ENCODE peak calls at places on chromosomes 11 and 22, in ten cellular contexts. N is AG04450; M is A549; T is choroid plexus epithelial cell; H is IMR-90; U is CD8-positive, alpha-beta T cell; K is fibroblast of the aortic adventitia; B is fibroblast of lung; W is osteocyte; P is spleen. A is an unnamed sample.

GRCh38 chr11:58513747-58514367 is 6.0 kb upstream of the OR5B21 start:
- DNase-seq in U (no peak), W (no peak), P (no peak), N (peak), B (peak), M (peak), K (peak), T (peak), H (peak), A (no peak)

GRCh38 chr11:45617886-45618601 is 47.4 kb downstream of the CHST1 start:
- DNase-seq in U (no peak), W (peak), N (no peak), T (no peak), K (no peak), M (no peak), P (no peak), H (no peak), B (no peak), A (no peak)

GRCh38 chr11:79708319-79708928 is 267.6 kb upstream of the TENM4 start:
- DNase-seq in K (peak), T (peak), U (no peak), M (peak), W (no peak), H (peak), N (peak), P (no peak), B (peak), A (no peak)

GRCh38 chr11:29093416-29093815 is 923.4 kb downstream of the KCNA4 start:
- DNase-seq in M (peak), P (no peak), U (no peak), T (peak), N (peak), K (peak), B (peak), H (peak), W (no peak), A (no peak)

GRCh38 chr11:23181022-23181807 is 320.9 kb upstream of the CCDC179 start:
- DNase-seq in U (no peak), T (no peak), W (no peak), N (no peak), H (no peak), K (no peak), M (no peak), P (no peak), B (no peak), A (no peak)

GRCh38 chr11:134224710-134225662 is 515 bp downstream of the VPS26B start:
- DNase-seq in P (peak), W (no peak), B (peak), M (peak), T (peak), N (no peak), H (peak), K (no peak), U (peak), A (no peak)

GRCh38 chr11:6414874-6415328 is 4.0 kb downstream of the APBB1 start:
- DNase-seq in U (no peak), M (no peak), P (no peak), W (no peak), K (no peak), N (no peak), B (no peak), H (no peak), T (no peak), A (no peak)

GRCh38 chr11:92340839-92341238 is 116.2 kb downstream of the FAT3 start:
- DNase-seq in M (no peak), U (no peak), T (peak), K (peak), P (no peak), B (no peak), H (peak), W (peak), N (no peak), A (no peak)

GRCh38 chr11:27646051-27646818 is 54.0 kb downstream of the BDNF start:
- DNase-seq in T (no peak), M (no peak), N (no peak), P (no peak), H (peak), B (no peak), U (no peak), K (no peak), W (no peak), A (no peak)

GRCh38 chr22:32204211-32204855 is 540 bp downstream of the RFPL2 start:
- DNase-seq in M (peak), K (peak), P (no peak), U (no peak), N (no peak), B (no peak), T (no peak), W (no peak), H (no peak), A (no peak)

GRCh38 chr11:18608373-18608772 is 8.8 kb downstream of the MISFA start:
- DNase-seq in M (no peak), P (no peak), K (no peak), W (no peak), N (no peak), B (no peak), H (peak), T (peak), U (no peak), A (no peak)

GRCh38 chr22:49962751-49963646 is 2.4 kb downstream of the PIM3 start:
- DNase-seq in H (no peak), W (no peak), M (no peak), B (no peak), T (no peak), K (no peak), P (peak), N (no peak), U (no peak), A (no peak)

GRCh38 chr11:94876645-94877445 is 96.5 kb downstream of the CWC15 start:
- DNase-seq in K (peak), B (peak), T (peak), N (peak), W (peak), H (peak), M (peak), P (no peak), U (peak), A (no peak)

GRCh38 chr11:56531856-56532255 is 11.2 kb downstream of the OR5M11 start:
- DNase-seq in W (no peak), B (no peak), P (no peak), U (no peak), N (no peak), H (no peak), K (no peak), M (no peak), T (no peak), A (no peak)

GRCh38 chr11:112932593-112932992 is 28.6 kb upstream of the NCAM1 start:
- DNase-seq in N (no peak), T (no peak), B (no peak), U (no peak), W (no peak), P (no peak), H (no peak), M (no peak), K (no peak), A (no peak)

GRCh38 chr22:41382098-41382578 is 396 bp downstream of the TEF start:
- DNase-seq in K (peak), N (no peak), H (no peak), M (peak), T (peak), B (no peak), W (no peak), U (peak), P (no peak), A (peak)

GRCh38 chr11:8707541-8708270 is 25.1 kb downstream of the RPL27A start:
- DNase-seq in M (no peak), W (no peak), H (no peak), U (no peak), K (no peak), B (peak), P (no peak), T (no peak), N (no peak), A (no peak)

GRCh38 chr22:29254283-29254653 is 13.5 kb downstream of the RHBDD3 start:
- DNase-seq in W (no peak), B (no peak), N (no peak), U (no peak), M (no peak), K (no peak), H (no peak), T (no peak), P (no peak), A (no peak)

GRCh38 chr22:37230673-37231405 is 13.2 kb downstream of the RAC2 start:
- DNase-seq in B (peak), U (no peak), N (no peak), T (peak), P (peak), H (no peak), K (no peak), M (no peak), W (no peak), A (no peak)

GRCh38 chr11:2150206-2150847 is 10.7 kb downstream of the INS start:
- DNase-seq in K (peak), B (peak), W (no peak), T (peak), H (peak), N (peak), U (no peak), M (peak), P (no peak), A (no peak)

GRCh38 chr11:27857588-27857987 is 157.3 kb upstream of the BDNF start:
- DNase-seq in W (no peak), H (no peak), B (no peak), N (no peak), T (no peak), K (no peak), M (no peak), P (no peak), U (no peak), A (no peak)

GRCh38 chr11:82960000-82960778 is 58.7 kb downstream of the DDIAS start:
- DNase-seq in U (peak), T (no peak), B (no peak), W (no peak), M (no peak), P (no peak), H (no peak), N (no peak), K (no peak), A (no peak)

GRCh38 chr11:109783842-109784241 is 309.4 kb upstream of the ZC3H12C start:
- DNase-seq in W (no peak), H (no peak), U (no peak), N (no peak), K (no peak), P (no peak), B (no peak), T (no peak), M (no peak), A (no peak)

GRCh38 chr11:95301497-95301896 is 70.5 kb upstream of the SESN3 start:
- DNase-seq in M (no peak), T (no peak), K (peak), W (no peak), N (no peak), H (no peak), U (no peak), P (no peak), B (peak), A (no peak)

GRCh38 chr11:119605137-119605675 is 123.8 kb downstream of the NECTIN1 start:
- DNase-seq in W (no peak), U (no peak), M (no peak), B (no peak), N (no peak), K (no peak), T (no peak), H (no peak), P (no peak), A (no peak)

GRCh38 chr11:119608201-119608600 is 120.8 kb downstream of the NECTIN1 start:
- DNase-seq in K (no peak), U (no peak), N (no peak), T (no peak), B (no peak), W (no peak), M (no peak), H (no peak), P (no peak), A (no peak)

GRCh38 chr11:119607726-119608125 is 121.3 kb downstream of the NECTIN1 start:
- DNase-seq in P (no peak), K (no peak), W (no peak), B (no peak), M (no peak), U (no peak), H (no peak), T (no peak), N (no peak), A (no peak)

GRCh38 chr11:119599864-119600593 is 129.0 kb downstream of the NECTIN1 start:
- DNase-seq in P (no peak), N (no peak), U (no peak), H (peak), K (no peak), M (no peak), W (no peak), B (no peak), T (no peak), A (no peak)

GRCh38 chr11:119602745-119603373 is 126.1 kb downstream of the NECTIN1 start:
- DNase-seq in W (no peak), K (no peak), P (no peak), M (no peak), T (no peak), B (no peak), U (no peak), N (no peak), H (no peak), A (no peak)
- TF ChIP-seq CTCF in W (no peak), K (no peak), P (no peak), M (no peak), T (peak), B (no peak), U (no peak), N (no peak), H (no peak), A (no peak)

DNA sequence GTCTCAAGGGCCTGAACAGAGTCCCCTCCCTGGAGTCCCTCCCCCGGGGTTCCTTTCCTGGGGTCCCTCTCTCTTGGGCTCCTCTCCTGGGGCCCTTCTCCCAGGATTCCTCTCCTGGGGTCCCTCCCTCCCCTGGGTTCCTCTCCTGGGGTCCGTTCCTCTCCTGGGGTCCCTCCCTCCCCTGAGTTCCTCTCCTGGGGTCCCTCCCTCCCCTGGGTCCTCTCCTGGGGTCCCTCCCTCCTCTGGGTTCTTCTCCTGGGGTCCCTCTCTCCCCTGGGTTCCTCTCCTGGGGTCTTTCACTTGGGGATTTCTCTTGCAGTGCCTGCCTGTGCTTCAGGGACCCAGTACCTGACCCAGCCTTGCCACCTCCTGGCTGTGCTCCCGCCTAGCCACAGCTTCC is 386.1 kb downstream of the TBC1D22A start:
- DNase-seq in P (no peak), T (no peak), K (no peak), B (no peak), M (no peak), H (no peak), U (no peak), N (no peak), W (no peak), A (no peak)
- TF ChIP-seq CTCF in P (no peak), T (no peak), K (no peak), B (no peak), M (no peak), H (no peak), U (no peak), N (no peak), W (no peak), A (no peak)

GRCh38 chr11:118672865-118673264 is 6.6 kb downstream of the TREH start:
- DNase-seq in B (no peak), H (no peak), K (no peak), U (no peak), M (no peak), N (no peak), W (no peak), T (peak), P (no peak), A (no peak)
- TF ChIP-seq CTCF in B (no peak), H (no peak), K (peak), U (no peak), M (no peak), N (peak), W (peak), T (peak), P (no peak), A (no peak)

DNA sequence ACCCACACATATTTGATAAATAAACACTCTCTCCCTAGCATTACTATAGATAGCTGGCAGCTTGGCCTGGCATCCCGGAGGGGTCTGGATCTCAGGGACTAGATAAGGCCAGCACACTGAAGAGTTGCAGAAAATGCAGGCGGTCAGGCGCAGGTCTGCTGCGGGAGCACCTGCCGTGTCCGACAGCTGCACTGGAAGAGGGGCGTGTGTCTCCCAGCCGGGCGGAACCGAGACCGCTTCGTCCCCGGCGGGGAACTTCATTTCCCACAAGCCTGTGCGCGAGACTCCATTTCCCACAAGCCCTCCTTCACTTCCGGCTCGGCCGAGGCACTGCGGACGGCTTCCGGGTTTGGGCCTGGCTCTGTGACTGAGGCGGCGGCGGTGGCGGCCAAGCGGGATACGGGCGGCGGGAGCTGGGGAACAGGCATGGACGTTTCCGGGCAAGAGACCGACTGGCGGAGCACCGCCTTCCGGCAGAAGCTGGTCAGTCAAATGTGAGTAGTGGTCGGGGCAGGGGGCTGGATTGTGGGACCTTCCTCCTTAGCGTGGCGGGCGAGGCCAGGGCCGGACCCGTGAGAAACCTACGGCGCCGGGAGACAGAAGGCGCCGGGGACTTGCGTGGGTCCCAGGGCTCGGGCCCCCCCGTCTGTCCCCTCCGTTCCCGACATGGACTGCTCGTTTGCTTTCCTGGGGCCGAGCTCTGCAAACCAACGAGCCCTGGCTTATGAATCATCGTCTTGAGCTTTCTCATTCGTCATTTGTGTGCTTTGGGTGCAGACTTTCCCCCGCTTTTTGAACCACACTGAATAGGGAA is at the start of gene MED15:
- DNase-seq in H (peak), W (peak), U (peak), B (peak), K (peak), T (peak), N (peak), P (peak), M (peak), A (peak)
- TF ChIP-seq CTCF in H (no peak), W (no peak), U (no peak), B (no peak), K (no peak), T (no peak), N (no peak), P (no peak), M (no peak), A (no peak)

GRCh38 chr11:49995559-49995958 is 13.2 kb upstream of the OR4C12 start:
- DNase-seq in N (no peak), T (peak), K (peak), B (peak), H (peak), W (no peak), U (no peak), P (no peak), M (no peak), A (no peak)
- TF ChIP-seq CTCF in N (peak), T (peak), K (peak), B (peak), H (peak), W (peak), U (no peak), P (no peak), M (peak), A (peak)